ENCODE peak calls at places on chromosomes 4 and X, in eight cellular contexts. D, M, B, K, S, C, L and Z are unnamed samples.

GRCh38 chr4:3406021-3406420 is 35.7 kb upstream of the HGFAC start:
- DNase-seq in D (no peak), M (no peak), B (no peak), K (no peak), S (no peak), C (no peak), L (no peak), Z (no peak)

GRCh38 chr4:74037076-74037475 is 1.4 kb downstream of the CXCL3 start:
- DNase-seq in D (no peak), M (no peak), B (no peak), K (no peak), S (no peak), C (no peak), L (no peak), Z (no peak)

GRCh38 chrX:127317159-127317558 is 497.6 kb downstream of the PRR32 start:
- DNase-seq in D (no peak), M (no peak), B (no peak), K (no peak), S (no peak), C (no peak), L (no peak), Z (no peak)

GRCh38 chr4:145287351-145287750 is 107.0 kb upstream of the OTUD4 start:
- DNase-seq in D (no peak), M (no peak), B (no peak), K (no peak), S (no peak), C (no peak), L (no peak), Z (no peak)

GRCh38 chrX:129769467-129770154 is 10.1 kb upstream of the SASH3 start:
- DNase-seq in D (no peak), M (no peak), B (no peak), K (no peak), S (peak; percentile 65), C (peak; percentile 87), L (no peak), Z (no peak)

GRCh38 chr4:137597751-137598493 is 65.6 kb upstream of the PCDH18 start:
- DNase-seq in D (no peak), M (peak; percentile 37), B (no peak), K (no peak), S (no peak), C (no peak), L (no peak), Z (no peak)

GRCh38 chr4:174256277-174256713 is 27.2 kb downstream of the FBXO8 start:
- DNase-seq in D (no peak), M (peak; percentile 69), B (no peak), K (peak; percentile 30), S (no peak), C (no peak), L (no peak), Z (no peak)

GRCh38 chr4:182175788-182176519 is 67.2 kb upstream of the TENM3 start:
- DNase-seq in D (no peak), M (no peak), B (no peak), K (no peak), S (no peak), C (no peak), L (peak; percentile 2), Z (no peak)